ENCODE peak calls at places on chromosomes 5 and 9, in six cellular contexts. P, U, T, N, W and K are unnamed samples.

GRCh38 chr9:3656224-3656623 is 130.4 kb upstream of the RFX3 start:
- DNase-seq in P (no peak), U (no peak), N (no peak), T (no peak), W (no peak), K (peak)

GRCh38 chr5:56585466-56585865 is 229.9 kb upstream of the MAP3K1 start:
- DNase-seq in N (no peak), U (no peak), W (no peak), T (no peak), P (no peak), K (no peak)

GRCh38 chr5:30337084-30337573 is 856.4 kb upstream of the CDH6 start:
- DNase-seq in N (no peak), W (no peak), P (no peak), T (no peak), U (no peak), K (no peak)

GRCh38 chr9:74007833-74008232 is 489.3 kb upstream of the RORB start:
- DNase-seq in N (peak), U (no peak), P (no peak), W (no peak), T (no peak), K (no peak)

GRCh38 chr5:133847301-133847700 is 121.1 kb downstream of the C5orf15 start:
- DNase-seq in N (no peak), W (no peak), T (no peak), U (no peak), P (no peak), K (no peak)

GRCh38 chr5:178899289-178899688 is 3.6 kb downstream of the ZFP2 start:
- DNase-seq in P (no peak), W (no peak), T (no peak), U (no peak), N (no peak), K (no peak)

GRCh38 chr5:107294151-107294550 is 376.6 kb downstream of the EFNA5 start:
- DNase-seq in W (no peak), N (no peak), T (no peak), P (no peak), U (no peak), K (peak)

GRCh38 chr5:129082225-129083136 is 12.1 kb upstream of the ISOC1 start:
- DNase-seq in P (no peak), T (no peak), U (no peak), W (no peak), N (peak), K (no peak)

GRCh38 chr9:131045300-131046092 is 36.5 kb downstream of the LAMC3 start:
- DNase-seq in T (no peak), P (no peak), U (no peak), N (peak), W (no peak), K (no peak)

GRCh38 chr5:164475339-164475977 is 970.0 kb downstream of the MAT2B start:
- DNase-seq in U (no peak), N (peak), P (no peak), T (no peak), W (peak), K (no peak)

GRCh38 chr9:4086119-4087088 is 213.5 kb downstream of the GLIS3 start:
- DNase-seq in U (no peak), W (peak), P (no peak), N (no peak), T (no peak), K (no peak)

GRCh38 chr9:2469681-2470141 is 151.9 kb upstream of the VLDLR start:
- DNase-seq in T (peak), N (no peak), U (peak), P (no peak), W (no peak), K (peak)

GRCh38 chr5:151464101-151464500 is 16.7 kb downstream of the SLC36A1 start:
- DNase-seq in U (no peak), P (no peak), W (no peak), T (no peak), N (no peak), K (no peak)

GRCh38 chr9:7259544-7260241 is 501.9 kb downstream of the KDM4C start:
- DNase-seq in T (no peak), U (no peak), N (no peak), P (no peak), W (no peak), K (no peak)

GRCh38 chr9:126582427-126582826 is 31.3 kb upstream of the LMX1B start:
- DNase-seq in U (no peak), N (no peak), P (no peak), W (no peak), T (no peak), K (no peak)

GRCh38 chr5:30384171-30384570 is 809.3 kb upstream of the CDH6 start:
- DNase-seq in N (no peak), W (no peak), T (no peak), P (no peak), U (no peak), K (no peak)

GRCh38 chr5:138661342-138661975 is 86.3 kb upstream of the HSPA9 start:
- DNase-seq in N (no peak), U (no peak), P (no peak), W (no peak), T (no peak), K (no peak)

GRCh38 chr5:56429110-56429561 is 196.0 kb upstream of the ANKRD55 start:
- DNase-seq in T (no peak), W (peak), P (no peak), N (peak), U (no peak), K (no peak)

GRCh38 chr5:13944564-13945195 is at the start of gene DNAH5:
- DNase-seq in U (no peak), W (no peak), P (no peak), N (no peak), T (no peak), K (no peak)

GRCh38 chr5:114544561-114544960 is 182.7 kb downstream of the KCNN2 start:
- DNase-seq in W (no peak), T (peak), N (no peak), U (no peak), P (no peak), K (no peak)

GRCh38 chr5:135642934-135643333 is 64.1 kb upstream of the CXCL14 start:
- DNase-seq in U (no peak), P (no peak), T (no peak), W (no peak), N (no peak), K (no peak)

GRCh38 chr9:83151627-83152137 is 88.7 kb upstream of the RASEF start:
- DNase-seq in P (no peak), W (no peak), T (no peak), N (no peak), U (no peak), K (no peak)

GRCh38 chr5:62268239-62268638 is 37.8 kb upstream of the KIF2A start:
- DNase-seq in U (no peak), P (peak), N (no peak), W (peak), T (no peak), K (peak)

GRCh38 chr5:160180931-160181330 is 48.4 kb upstream of the FABP6 start:
- DNase-seq in U (no peak), T (no peak), P (no peak), N (no peak), W (no peak), K (no peak)

GRCh38 chr5:132775439-132776076 is 1.5 kb downstream of the SEPTIN8 start:
- DNase-seq in P (no peak), W (no peak), T (no peak), U (no peak), N (no peak), K (no peak)

GRCh38 chr9:76817489-76817888 is 53.3 kb downstream of the PCA3 start:
- DNase-seq in P (no peak), N (no peak), U (no peak), W (no peak), T (no peak), K (no peak)

GRCh38 chr5:86565197-86565789 is 52.4 kb upstream of the COX7C start:
- DNase-seq in N (no peak), W (peak), P (no peak), T (no peak), U (no peak), K (no peak)

GRCh38 chr9:114500583-114501292 is 4.5 kb downstream of the WHRN start:
- DNase-seq in W (no peak), P (no peak), T (no peak), U (no peak), N (no peak), K (no peak)

GRCh38 chr9:114779352-114779845 is 26.4 kb downstream of the TNFSF15 start:
- DNase-seq in W (no peak), N (no peak), U (no peak), T (no peak), P (peak), K (no peak)

GRCh38 chr9:113568481-113569321 is 105.2 kb downstream of the RGS3 start:
- DNase-seq in T (no peak), W (no peak), U (no peak), N (no peak), P (no peak), K (no peak)

GRCh38 chr5:123720955-123721354 is 209.0 kb downstream of the CSNK1G3 start:
- DNase-seq in N (no peak), W (no peak), T (no peak), U (no peak), P (no peak), K (no peak)

GRCh38 chr5:132281856-132282614 is 12.2 kb upstream of the SLC22A4 start:
- DNase-seq in U (no peak), W (no peak), T (no peak), P (no peak), N (no peak), K (no peak)

GRCh38 chr5:15008476-15008875 is 136.9 kb upstream of the ANKH start:
- DNase-seq in U (no peak), T (no peak), P (peak), W (peak), N (no peak), K (no peak)

GRCh38 chr5:143877196-143877595 is 65.2 kb downstream of the HMHB1 start:
- DNase-seq in N (no peak), U (no peak), T (no peak), W (no peak), P (no peak), K (no peak)

GRCh38 chr5:176878463-176878862 is 20.7 kb downstream of the HK3 start:
- DNase-seq in N (no peak), T (no peak), W (no peak), P (no peak), U (no peak), K (no peak)

GRCh38 chr5:42595597-42595996 is 161.0 kb upstream of the CCDC152 start:
- DNase-seq in N (no peak), U (no peak), P (no peak), W (no peak), T (no peak), K (no peak)

DNA sequence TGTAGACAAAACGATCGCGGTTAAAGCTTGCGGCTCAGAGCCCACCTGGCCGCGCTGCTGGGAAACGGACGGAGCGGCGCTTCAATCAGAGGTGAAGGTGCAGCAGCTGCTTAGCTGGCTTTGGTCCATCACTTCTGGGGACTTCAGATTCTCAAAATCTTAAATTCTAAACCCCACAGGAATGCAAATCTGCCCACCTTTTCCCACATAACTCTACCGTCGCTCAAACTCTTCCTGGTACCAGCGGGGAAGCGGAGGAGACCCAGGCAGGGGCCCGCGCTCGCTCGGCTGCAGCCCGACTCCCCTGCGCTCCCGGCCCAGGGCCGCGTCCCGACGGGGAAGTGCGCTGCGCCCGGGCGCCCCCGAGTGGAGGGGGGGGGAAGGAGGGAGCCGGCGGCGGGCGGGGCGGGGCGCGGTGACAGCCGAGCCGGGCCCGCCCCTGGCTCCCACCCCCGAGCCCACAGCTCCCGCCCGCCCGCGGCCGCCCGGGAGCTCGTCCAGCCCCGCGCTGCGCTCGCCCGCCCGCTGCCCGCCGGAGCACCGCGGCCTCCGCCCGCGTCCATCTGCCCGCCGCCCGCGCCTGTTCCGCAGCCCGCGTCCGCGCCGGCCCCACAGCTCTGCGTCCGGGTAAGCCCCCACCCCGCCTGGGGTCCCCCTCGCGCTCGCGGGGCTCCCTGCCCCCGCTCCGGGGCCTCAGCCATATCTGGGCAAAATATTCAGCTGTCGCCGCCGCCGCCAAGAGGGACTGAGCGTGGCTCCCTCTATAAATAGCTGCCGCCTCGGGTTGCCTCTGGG is at the start of gene TMOD1:
- DNase-seq in T (peak), U (no peak), N (peak), W (peak), P (peak), K (no peak)
- TF ChIP-seq ZNF274 in T (no peak), U (no peak), N (no peak), W (no peak), P (no peak), K (no peak)

GRCh38 chr9:89952401-89952800 is 347.6 kb downstream of the GADD45G start:
- DNase-seq in P (no peak), W (no peak), T (no peak), N (no peak), U (no peak), K (no peak)
- TF ChIP-seq ZNF274 in P (no peak), W (no peak), T (no peak), N (no peak), U (no peak), K (no peak)

GRCh38 chr9:16928179-16928945 is 57.9 kb upstream of the BNC2 start:
- DNase-seq in N (no peak), T (no peak), P (no peak), U (no peak), W (no peak), K (no peak)
- TF ChIP-seq ZNF274 in N (no peak), T (no peak), P (no peak), U (no peak), W (no peak), K (no peak)

DNA sequence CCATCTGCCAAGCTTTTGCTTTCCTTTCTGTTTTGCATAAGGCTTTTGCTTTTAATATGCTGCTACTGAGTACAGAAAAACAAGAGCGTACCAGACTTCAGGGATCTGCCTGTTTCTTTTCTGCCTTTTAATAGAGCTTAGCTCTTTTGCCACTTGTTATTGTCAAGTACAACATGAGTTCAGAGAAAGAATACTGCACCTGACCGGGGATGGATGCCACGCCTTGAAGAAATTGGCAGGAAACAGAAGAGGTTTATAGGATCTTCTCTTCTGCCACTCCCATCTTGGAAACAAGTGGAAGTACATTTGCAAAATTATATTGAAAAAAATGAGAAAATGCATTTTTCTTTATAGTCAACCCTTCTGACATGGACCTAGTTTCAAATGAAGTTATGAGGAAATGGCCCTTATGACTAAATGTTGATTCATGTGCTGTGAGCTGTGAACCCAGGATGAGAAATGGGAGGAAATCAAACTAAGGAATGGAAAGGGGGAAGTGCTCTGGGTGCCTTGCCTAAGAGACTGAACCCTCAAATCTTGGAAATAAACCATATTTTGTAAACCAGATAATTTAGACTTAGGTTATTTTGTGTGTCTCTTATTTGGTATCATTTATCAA is 3.9 kb upstream of the FCHO2 start:
- DNase-seq in W (no peak), T (no peak), U (no peak), P (peak), N (no peak), K (no peak)
- TF ChIP-seq ZNF274 in W (no peak), T (no peak), U (no peak), P (no peak), N (no peak), K (no peak)

DNA sequence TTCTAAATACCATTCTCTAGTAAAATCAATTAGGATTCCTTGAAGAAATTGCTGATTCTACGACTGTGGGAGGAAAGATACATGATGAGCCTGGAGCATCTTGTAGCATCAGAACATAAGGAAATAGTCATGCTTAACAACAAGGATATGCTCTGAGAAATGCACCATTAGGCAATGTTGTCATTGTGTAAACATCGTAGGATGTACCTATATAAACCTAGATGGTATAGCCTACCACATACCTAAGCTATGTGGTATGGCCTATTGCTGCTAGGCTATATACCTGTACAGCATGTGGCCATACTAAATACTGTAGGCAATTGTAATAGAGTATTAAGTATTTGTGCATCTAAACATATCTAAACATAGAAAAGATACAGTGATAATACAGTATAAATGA is 77.4 kb upstream of the VCAN start:
- DNase-seq in N (no peak), T (no peak), P (no peak), U (no peak), W (no peak), K (no peak)
- TF ChIP-seq ZNF274 in N (no peak), T (no peak), P (no peak), U (no peak), W (no peak), K (no peak)

GRCh38 chr5:73183491-73183891 is 10.5 kb downstream of the TMEM174 start:
- DNase-seq in N (no peak), U (no peak), W (no peak), T (no peak), P (no peak), K (no peak)
- TF ChIP-seq ZNF274 in N (no peak), U (no peak), W (no peak), T (no peak), P (no peak), K (no peak)

DNA sequence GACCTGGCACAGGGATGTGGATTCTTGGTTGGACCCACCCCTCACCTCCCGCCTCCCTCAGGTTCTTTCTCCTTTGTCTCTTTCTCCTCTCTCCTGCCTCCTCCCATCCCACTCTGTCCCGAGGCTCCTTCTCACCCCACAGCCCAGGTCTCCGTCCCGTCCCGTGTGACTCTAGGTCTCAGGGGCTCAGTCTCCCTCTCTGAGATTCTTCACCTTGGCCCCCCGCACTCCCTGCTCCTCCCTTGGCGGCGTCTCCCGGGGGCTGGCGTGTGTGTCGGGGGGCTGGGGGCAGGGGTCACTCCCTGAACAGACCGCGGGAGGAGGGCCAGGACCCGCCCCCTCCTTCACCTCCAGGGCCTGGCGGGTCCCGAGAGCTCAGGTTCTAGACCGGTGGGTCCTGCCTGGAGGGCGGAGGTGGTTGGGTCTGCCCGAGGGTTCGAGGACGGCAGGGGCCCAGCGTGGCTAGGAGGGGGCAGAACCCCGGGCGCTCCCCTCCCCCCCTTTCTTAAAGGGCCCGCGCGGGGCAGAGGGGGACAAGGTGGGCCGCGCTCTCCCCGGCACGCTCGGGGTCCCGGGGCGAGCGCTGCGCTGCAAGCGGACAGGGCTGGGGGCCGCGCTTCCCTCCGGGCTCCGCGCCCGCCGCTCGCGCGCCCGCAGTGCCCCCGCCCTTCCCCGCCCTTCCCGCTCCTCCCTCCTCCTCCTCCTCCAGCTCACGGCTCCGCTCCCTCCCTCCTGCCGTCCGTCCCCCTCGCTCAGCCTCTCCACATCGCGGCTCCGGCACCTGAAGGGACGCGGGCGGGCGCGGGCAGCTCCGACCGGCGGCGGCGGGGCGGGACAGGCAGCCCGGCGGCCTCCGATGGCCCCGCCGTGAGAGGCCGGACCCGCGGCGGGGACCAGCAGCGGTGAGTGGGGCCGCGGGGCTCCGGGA is at the start of gene PSD2:
- DNase-seq in T (no peak), P (no peak), W (no peak), N (peak), U (no peak), K (no peak)
- TF ChIP-seq ZNF274 in T (no peak), P (no peak), W (no peak), N (no peak), U (no peak), K (no peak)

GRCh38 chr5:84287964-84288363 is 96.7 kb downstream of the EDIL3 start:
- DNase-seq in N (no peak), T (no peak), P (peak), U (no peak), W (no peak), K (peak)
- TF ChIP-seq ZNF274 in N (no peak), T (no peak), P (no peak), U (no peak), W (no peak), K (no peak)

GRCh38 chr9:91782711-91783214 is 167.3 kb downstream of the ROR2 start:
- DNase-seq in U (no peak), P (no peak), N (no peak), T (no peak), W (no peak), K (no peak)
- TF ChIP-seq ZNF274 in U (no peak), P (no peak), N (no peak), T (no peak), W (no peak), K (no peak)